ENCODE peak calls at places on chromosomes 4 and X, in eight cellular contexts. C is CD4-positive, CD25-positive, alpha-beta regulatory T cell; Y is lung; X is heart right ventricle; A is small intestine; M is AG04450; Z is pancreas; K is fibroblast of lung. D is an unnamed sample.

GRCh38 chr4:159046683-159047082 is 56.2 kb upstream of the RAPGEF2 start:
- DNase-seq in M (no peak), C (no peak), A (peak; percentile 91), Y (no peak), Z (no peak), X (no peak), K (no peak), D (peak; percentile 27)

GRCh38 chr4:126748736-126749135 is 884.0 kb upstream of the INTU start:
- DNase-seq in M (no peak), K (peak; percentile 12), X (no peak), C (no peak), A (no peak), Z (no peak), Y (no peak), D (no peak)

GRCh38 chr4:121654738-121655137 is 42.0 kb downstream of the ANXA5 start:
- DNase-seq in C (no peak), K (no peak), M (no peak), X (no peak), Y (no peak), A (no peak), Z (no peak), D (no peak)

GRCh38 chr4:113563691-113564378 is 197.7 kb downstream of the CAMK2D start:
- DNase-seq in A (no peak), Z (no peak), K (no peak), C (no peak), M (no peak), Y (no peak), X (no peak), D (no peak)

GRCh38 chrX:68249401-68249831 is 183.9 kb downstream of the OPHN1 start:
- DNase-seq in K (peak; percentile 56), A (no peak), C (no peak), Y (no peak), M (no peak), Z (no peak), X (peak; percentile 30), D (no peak)

GRCh38 chrX:114178126-114178525 is 405.8 kb upstream of the HTR2C start:
- DNase-seq in Z (no peak), A (no peak), K (no peak), Y (no peak), M (no peak), X (no peak), C (no peak), D (no peak)

GRCh38 chrX:106692425-106693075 is 34.0 kb upstream of the RNF128 start:
- DNase-seq in Y (no peak), Z (no peak), A (peak; percentile 79), K (no peak), C (no peak), X (no peak), M (no peak), D (peak; percentile 31)

GRCh38 chr4:151766691-151767090 is 5.9 kb upstream of the GATB start:
- DNase-seq in C (no peak), X (no peak), K (no peak), Z (no peak), A (peak; percentile 56), M (no peak), Y (no peak), D (peak; percentile 14)

GRCh38 chrX:18833071-18833731 is 125.8 kb downstream of the PPEF1 start:
- DNase-seq in Z (no peak), M (no peak), C (no peak), A (no peak), X (peak; percentile 38), K (peak; percentile 78), Y (no peak), D (no peak)

GRCh38 chrX:45872480-45872879 is 671.8 kb upstream of the DIPK2B start:
- DNase-seq in M (no peak), A (no peak), Z (no peak), Y (no peak), C (no peak), X (no peak), K (no peak), D (no peak)

GRCh38 chr4:99151452-99151851 is 7.4 kb upstream of the ADH4 start:
- DNase-seq in Z (no peak), Y (no peak), A (no peak), M (no peak), K (no peak), X (no peak), C (no peak), D (no peak)

GRCh38 chr4:109462802-109463201 is 29.2 kb downstream of the SEC24B start:
- DNase-seq in Y (no peak), Z (no peak), A (peak; percentile 5), C (no peak), M (no peak), K (no peak), X (no peak), D (no peak)

GRCh38 chrX:100411802-100412333 is 1.8 kb upstream of the PCDH19 start:
- DNase-seq in K (no peak), Y (no peak), Z (no peak), A (no peak), X (no peak), M (no peak), C (no peak), D (no peak)
- H3K27me3 ChIP-seq in K (peaks cover 11% of the 10 kb centered on the region), Y (peaks cover 5% of the 10 kb centered on the region), Z (no peaks in the 10 kb centered on the region), A (peaks cover 14% of the 10 kb centered on the region), X (peaks cover 13% of the 10 kb centered on the region), M (peaks cover 34% of the 10 kb centered on the region), C (peaks cover 11% of the 10 kb centered on the region), D (peaks cover 62% of the 10 kb centered on the region)

DNA sequence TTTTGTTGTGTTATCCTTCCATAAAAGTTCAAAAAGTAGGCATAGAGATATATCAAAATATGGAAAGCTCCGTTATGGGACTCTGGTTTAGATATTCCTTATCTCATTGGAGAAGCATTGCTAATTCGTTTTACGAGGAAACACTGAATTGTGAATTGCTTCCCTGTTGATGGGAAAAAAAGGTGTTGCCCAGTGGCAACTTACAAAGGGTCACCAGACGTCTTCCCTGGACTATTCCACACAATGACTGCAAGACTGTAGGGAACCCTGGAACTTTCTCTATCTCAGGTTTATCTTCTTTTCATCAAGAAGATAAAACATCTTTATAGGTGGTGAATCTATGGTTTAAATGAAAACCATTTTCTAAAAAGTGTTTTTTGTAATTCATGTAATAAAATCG is 137.7 kb downstream of the MID1 start:
- DNase-seq in K (no peak), Y (no peak), C (no peak), M (no peak), A (no peak), X (no peak), Z (no peak), D (no peak)
- H3K27ac ChIP-seq in K (no peak overlapping the region), Y (no peak overlapping the region), C (no peak overlapping the region), M (no peak overlapping the region), A (no peak overlapping the region), X (peak overlapping the region; percentile 58), Z (no peak overlapping the region), D (no peak overlapping the region)

GRCh38 chrX:151973851-151974335 is 583 bp downstream of the GABRE start:
- DNase-seq in X (peak; percentile 38), Y (peak; percentile 39), Z (no peak), K (no peak), A (peak; percentile 31), M (no peak), C (no peak), D (peak; percentile 21)
- H3K4me3 ChIP-seq in X (peak overlapping the region; percentile 69), Y (peak overlapping the region; percentile 42), Z (no peak overlapping the region), K (peak overlapping the region; percentile 19), A (peak overlapping the region; percentile 15), M (peak overlapping the region; percentile 64), C (no peak overlapping the region), D (peak overlapping the region; percentile 58)

DNA sequence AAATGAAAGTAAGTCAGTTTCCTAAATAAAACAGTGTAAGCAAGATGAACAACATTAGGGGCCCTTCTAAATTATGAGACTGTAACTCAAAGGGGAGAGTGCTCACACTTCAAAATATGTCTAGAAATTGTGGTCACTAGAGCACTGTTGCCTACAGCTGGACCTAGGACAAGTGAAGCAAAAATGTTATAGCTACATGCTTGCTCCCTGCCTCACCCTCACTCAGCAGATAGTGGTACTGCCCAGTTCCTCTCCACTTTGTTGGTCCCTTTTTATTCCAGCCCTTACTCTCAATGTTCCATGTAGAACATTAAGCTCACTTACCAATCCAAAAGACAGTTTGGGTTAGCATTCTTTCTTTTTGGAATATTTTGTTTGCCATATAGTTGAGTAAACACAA is 147.3 kb downstream of the GRIA3 start:
- DNase-seq in Z (no peak), Y (no peak), X (no peak), M (no peak), A (no peak), C (no peak), K (no peak), D (no peak)
- H3K27me3 ChIP-seq in Z (no peaks in the 10 kb centered on the region), Y (no peaks in the 10 kb centered on the region), X (no peaks in the 10 kb centered on the region), M (no peaks in the 10 kb centered on the region), A (no peaks in the 10 kb centered on the region), C (no peaks in the 10 kb centered on the region), K (no peaks in the 10 kb centered on the region), D (no peaks in the 10 kb centered on the region)

GRCh38 chr4:56910172-56910967 is 2.7 kb downstream of the REST start:
- DNase-seq in Y (no peak), M (no peak), X (no peak), C (no peak), A (no peak), K (no peak), Z (no peak), D (no peak)
- H3K27ac ChIP-seq in Y (no peak overlapping the region), M (no peak overlapping the region), X (no peak overlapping the region), C (peak overlapping the region; percentile 88), A (no peak overlapping the region), K (no peak overlapping the region), Z (no peak overlapping the region), D (peak overlapping the region; percentile 97)

DNA sequence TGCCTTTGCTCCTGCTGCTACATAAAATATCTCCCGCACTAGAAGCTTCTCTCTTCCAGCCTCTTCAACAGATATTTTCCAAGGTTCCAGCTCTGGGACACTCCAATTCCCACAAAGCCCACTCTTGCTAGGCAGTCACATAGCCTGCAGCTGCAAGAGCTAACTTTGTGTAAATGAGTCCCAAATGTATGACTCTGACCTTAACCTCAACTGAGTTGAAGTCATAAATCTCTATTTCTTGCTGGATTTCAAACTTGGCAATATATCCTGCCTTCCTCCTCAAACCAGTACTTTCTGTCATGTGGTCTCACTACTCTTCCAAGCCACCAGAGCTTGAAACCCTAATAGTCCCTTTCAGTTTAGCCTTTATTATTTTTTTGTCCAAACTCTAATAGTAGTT is 315.5 kb upstream of the GRIA3 start:
- DNase-seq in C (no peak), M (no peak), Z (no peak), Y (no peak), A (no peak), X (peak; percentile 3), K (no peak), D (no peak)
- H3K4me3 ChIP-seq in C (no peak overlapping the region), M (no peak overlapping the region), Z (no peak overlapping the region), Y (no peak overlapping the region), A (no peak overlapping the region), X (no peak overlapping the region), K (no peak overlapping the region), D (no peak overlapping the region)

GRCh38 chr4:105902550-105903262 is 7.4 kb downstream of the NPNT start:
- DNase-seq in M (no peak), X (no peak), K (no peak), A (no peak), C (no peak), Y (peak; percentile 57), Z (no peak), D (no peak)
- H3K27me3 ChIP-seq in M (peaks cover 5% of the 10 kb centered on the region), X (no peaks in the 10 kb centered on the region), K (peaks cover 2% of the 10 kb centered on the region), A (peaks cover 2% of the 10 kb centered on the region), C (peaks cover 11% of the 10 kb centered on the region), Y (no peaks in the 10 kb centered on the region), Z (no peaks in the 10 kb centered on the region), D (no peaks in the 10 kb centered on the region)

D was measured in transverse colon.